ENCODE peak calls at places on chromosomes 11 and 22, in nine cellular contexts. One of them, this sample, is unnamed.

GRCh38 chr11:102138677-102139076 is 28.4 kb downstream of the YAP1 start:
- DNase-seq in GM04504: no peak
- DNase-seq in HS-5: peak; percentile 100
- DNase-seq in stimulated activated CD4-positive, alpha-beta T cell treated with anti-CD3 and anti-CD28 coated beads, Interleukin-15, amount 100 ng/mL, for 24 hours: no peak
- DNase-seq in GM23248: peak; percentile 82
- DNase-seq in hypothalamus: no peak
- DNase-seq in glomerular endothelial cell: no peak
- DNase-seq in neural crest cell: no peak
- DNase-seq in stromal cell of bone marrow: no peak
- DNase-seq in this sample: no peak

GRCh38 chr11:95293116-95293515 is 62.1 kb upstream of the SESN3 start:
- DNase-seq in GM04504: no peak
- DNase-seq in HS-5: no peak
- DNase-seq in stimulated activated CD4-positive, alpha-beta T cell treated with anti-CD3 and anti-CD28 coated beads, Interleukin-15, amount 100 ng/mL, for 24 hours: no peak
- DNase-seq in GM23248: no peak
- DNase-seq in hypothalamus: no peak
- DNase-seq in glomerular endothelial cell: no peak
- DNase-seq in neural crest cell: no peak
- DNase-seq in stromal cell of bone marrow: no peak
- DNase-seq in this sample: no peak

GRCh38 chr22:23242473-23243001 is 62.2 kb downstream of the BCR start:
- DNase-seq in GM04504: no peak
- DNase-seq in HS-5: no peak
- DNase-seq in stimulated activated CD4-positive, alpha-beta T cell treated with anti-CD3 and anti-CD28 coated beads, Interleukin-15, amount 100 ng/mL, for 24 hours: peak; percentile 26
- DNase-seq in GM23248: no peak
- DNase-seq in hypothalamus: no peak
- DNase-seq in glomerular endothelial cell: no peak
- DNase-seq in neural crest cell: peak; percentile 29
- DNase-seq in stromal cell of bone marrow: no peak
- DNase-seq in this sample: no peak

GRCh38 chr11:130000552-130001176 is 2.0 kb downstream of the PRDM10 start:
- DNase-seq in GM04504: no peak
- DNase-seq in HS-5: no peak
- DNase-seq in stimulated activated CD4-positive, alpha-beta T cell treated with anti-CD3 and anti-CD28 coated beads, Interleukin-15, amount 100 ng/mL, for 24 hours: no peak
- DNase-seq in GM23248: no peak
- DNase-seq in hypothalamus: no peak
- DNase-seq in glomerular endothelial cell: no peak
- DNase-seq in neural crest cell: no peak
- DNase-seq in stromal cell of bone marrow: no peak
- DNase-seq in this sample: no peak

GRCh38 chr11:73072935-73073481 is 69.1 kb downstream of the FCHSD2 start:
- DNase-seq in GM04504: no peak
- DNase-seq in HS-5: no peak
- DNase-seq in stimulated activated CD4-positive, alpha-beta T cell treated with anti-CD3 and anti-CD28 coated beads, Interleukin-15, amount 100 ng/mL, for 24 hours: no peak
- DNase-seq in GM23248: peak; percentile 43
- DNase-seq in hypothalamus: no peak
- DNase-seq in glomerular endothelial cell: peak; percentile 16
- DNase-seq in neural crest cell: no peak
- DNase-seq in stromal cell of bone marrow: no peak
- DNase-seq in this sample: no peak

GRCh38 chr11:80163011-80163410 is 722.2 kb upstream of the TENM4 start:
- DNase-seq in GM04504: peak; percentile 5
- DNase-seq in HS-5: no peak
- DNase-seq in stimulated activated CD4-positive, alpha-beta T cell treated with anti-CD3 and anti-CD28 coated beads, Interleukin-15, amount 100 ng/mL, for 24 hours: no peak
- DNase-seq in GM23248: peak; percentile 15
- DNase-seq in hypothalamus: no peak
- DNase-seq in glomerular endothelial cell: no peak
- DNase-seq in neural crest cell: no peak
- DNase-seq in stromal cell of bone marrow: peak; percentile 3
- DNase-seq in this sample: no peak

GRCh38 chr22:44683237-44683636 is 18.8 kb upstream of the PRR5 start:
- DNase-seq in GM04504: no peak
- DNase-seq in HS-5: no peak
- DNase-seq in stimulated activated CD4-positive, alpha-beta T cell treated with anti-CD3 and anti-CD28 coated beads, Interleukin-15, amount 100 ng/mL, for 24 hours: peak; percentile 48
- DNase-seq in GM23248: no peak
- DNase-seq in hypothalamus: no peak
- DNase-seq in glomerular endothelial cell: no peak
- DNase-seq in neural crest cell: no peak
- DNase-seq in stromal cell of bone marrow: no peak
- DNase-seq in this sample: no peak

GRCh38 chr22:26580240-26580962 is 9.5 kb downstream of the TPST2 start:
- DNase-seq in GM04504: no peak
- DNase-seq in HS-5: no peak
- DNase-seq in stimulated activated CD4-positive, alpha-beta T cell treated with anti-CD3 and anti-CD28 coated beads, Interleukin-15, amount 100 ng/mL, for 24 hours: no peak
- DNase-seq in GM23248: no peak
- DNase-seq in hypothalamus: no peak
- DNase-seq in glomerular endothelial cell: no peak
- DNase-seq in neural crest cell: no peak
- DNase-seq in stromal cell of bone marrow: no peak
- DNase-seq in this sample: no peak

GRCh38 chr11:17432041-17432440 is 43.6 kb upstream of the KCNJ11 start:
- DNase-seq in GM04504: no peak
- DNase-seq in HS-5: no peak
- DNase-seq in stimulated activated CD4-positive, alpha-beta T cell treated with anti-CD3 and anti-CD28 coated beads, Interleukin-15, amount 100 ng/mL, for 24 hours: no peak
- DNase-seq in GM23248: no peak
- DNase-seq in hypothalamus: no peak
- DNase-seq in glomerular endothelial cell: no peak
- DNase-seq in neural crest cell: no peak
- DNase-seq in stromal cell of bone marrow: no peak
- DNase-seq in this sample: no peak

GRCh38 chr11:64869571-64870175 is 8.7 kb downstream of the EHD1 start:
- DNase-seq in GM04504: no peak
- DNase-seq in HS-5: no peak
- DNase-seq in stimulated activated CD4-positive, alpha-beta T cell treated with anti-CD3 and anti-CD28 coated beads, Interleukin-15, amount 100 ng/mL, for 24 hours: no peak
- DNase-seq in GM23248: no peak
- DNase-seq in hypothalamus: no peak
- DNase-seq in glomerular endothelial cell: no peak
- DNase-seq in neural crest cell: peak; percentile 45
- DNase-seq in stromal cell of bone marrow: no peak
- DNase-seq in this sample: no peak

GRCh38 chr11:211295-211694 is 3.8 kb downstream of the RIC8A start:
- DNase-seq in GM04504: no peak
- DNase-seq in HS-5: no peak
- DNase-seq in stimulated activated CD4-positive, alpha-beta T cell treated with anti-CD3 and anti-CD28 coated beads, Interleukin-15, amount 100 ng/mL, for 24 hours: no peak
- DNase-seq in GM23248: no peak
- DNase-seq in hypothalamus: no peak
- DNase-seq in glomerular endothelial cell: no peak
- DNase-seq in neural crest cell: no peak
- DNase-seq in stromal cell of bone marrow: no peak
- DNase-seq in this sample: no peak

GRCh38 chr22:38202437-38203089 is 769 bp downstream of the MAFF start:
- DNase-seq in GM04504: peak; percentile 66
- DNase-seq in HS-5: no peak
- DNase-seq in stimulated activated CD4-positive, alpha-beta T cell treated with anti-CD3 and anti-CD28 coated beads, Interleukin-15, amount 100 ng/mL, for 24 hours: peak; percentile 73
- DNase-seq in GM23248: peak; percentile 94
- DNase-seq in hypothalamus: peak; percentile 17
- DNase-seq in glomerular endothelial cell: no peak
- DNase-seq in neural crest cell: peak; percentile 53
- DNase-seq in stromal cell of bone marrow: peak; percentile 75
- DNase-seq in this sample: peak; percentile 60

This sample was measured in occipital lobe.